ENCODE peak calls at places on chromosome 19, in eight cellular contexts. One of them, this sample, is unnamed.

GRCh38 chr19:13071444-13072205 is 31.0 kb downstream of the LYL1 start:
- DNase-seq in activated naive CD4-positive, alpha-beta T cell treated with Interleukin-2 at 50 U/mL for 16 hours: no peak
- DNase-seq in GM04503: no peak
- DNase-seq in AG10803: no peak
- DNase-seq in stimulated activated CD4-positive, alpha-beta T cell treated with anti-CD3 and anti-CD28 coated beads, Interleukin-4, amount 100 ng/mL, for 1 hour: no peak
- DNase-seq in progenitor cell of endocrine pancreas: no peak
- DNase-seq in cardiac muscle cell: no peak
- DNase-seq in NCI-H460: no peak
- DNase-seq in this sample: no peak

GRCh38 chr19:18225355-18225701 is 910 bp downstream of the PDE4C start:
- DNase-seq in activated naive CD4-positive, alpha-beta T cell treated with Interleukin-2 at 50 U/mL for 16 hours: no peak
- DNase-seq in GM04503: no peak
- DNase-seq in AG10803: no peak
- DNase-seq in stimulated activated CD4-positive, alpha-beta T cell treated with anti-CD3 and anti-CD28 coated beads, Interleukin-4, amount 100 ng/mL, for 1 hour: no peak
- DNase-seq in progenitor cell of endocrine pancreas: no peak
- DNase-seq in cardiac muscle cell: no peak
- DNase-seq in NCI-H460: no peak
- DNase-seq in this sample: no peak

GRCh38 chr19:46009530-46010510 is 13.0 kb downstream of the PGLYRP1 start:
- DNase-seq in activated naive CD4-positive, alpha-beta T cell treated with Interleukin-2 at 50 U/mL for 16 hours: peak
- DNase-seq in GM04503: no peak
- DNase-seq in AG10803: peak
- DNase-seq in stimulated activated CD4-positive, alpha-beta T cell treated with anti-CD3 and anti-CD28 coated beads, Interleukin-4, amount 100 ng/mL, for 1 hour: peak
- DNase-seq in progenitor cell of endocrine pancreas: peak
- DNase-seq in cardiac muscle cell: peak
- DNase-seq in NCI-H460: peak
- DNase-seq in this sample: peak

GRCh38 chr19:41945135-41945766 is 13.9 kb downstream of the RABAC1 start:
- DNase-seq in activated naive CD4-positive, alpha-beta T cell treated with Interleukin-2 at 50 U/mL for 16 hours: peak
- DNase-seq in GM04503: no peak
- DNase-seq in AG10803: no peak
- DNase-seq in stimulated activated CD4-positive, alpha-beta T cell treated with anti-CD3 and anti-CD28 coated beads, Interleukin-4, amount 100 ng/mL, for 1 hour: peak
- DNase-seq in progenitor cell of endocrine pancreas: no peak
- DNase-seq in cardiac muscle cell: no peak
- DNase-seq in NCI-H460: no peak
- DNase-seq in this sample: peak

GRCh38 chr19:1251503-1252220 is 3.3 kb downstream of the MIDN start:
- DNase-seq in activated naive CD4-positive, alpha-beta T cell treated with Interleukin-2 at 50 U/mL for 16 hours: peak
- DNase-seq in GM04503: no peak
- DNase-seq in AG10803: no peak
- DNase-seq in stimulated activated CD4-positive, alpha-beta T cell treated with anti-CD3 and anti-CD28 coated beads, Interleukin-4, amount 100 ng/mL, for 1 hour: no peak
- DNase-seq in progenitor cell of endocrine pancreas: no peak
- DNase-seq in cardiac muscle cell: no peak
- DNase-seq in NCI-H460: no peak
- DNase-seq in this sample: peak

GRCh38 chr19:35495107-35496064 is 5.1 kb upstream of the KRTDAP start:
- DNase-seq in activated naive CD4-positive, alpha-beta T cell treated with Interleukin-2 at 50 U/mL for 16 hours: peak
- DNase-seq in GM04503: no peak
- DNase-seq in AG10803: peak
- DNase-seq in stimulated activated CD4-positive, alpha-beta T cell treated with anti-CD3 and anti-CD28 coated beads, Interleukin-4, amount 100 ng/mL, for 1 hour: peak
- DNase-seq in progenitor cell of endocrine pancreas: peak
- DNase-seq in cardiac muscle cell: peak
- DNase-seq in NCI-H460: peak
- DNase-seq in this sample: peak

GRCh38 chr19:3723883-3724282 is 15.7 kb downstream of the TJP3 start:
- DNase-seq in activated naive CD4-positive, alpha-beta T cell treated with Interleukin-2 at 50 U/mL for 16 hours: no peak
- DNase-seq in GM04503: no peak
- DNase-seq in AG10803: no peak
- DNase-seq in stimulated activated CD4-positive, alpha-beta T cell treated with anti-CD3 and anti-CD28 coated beads, Interleukin-4, amount 100 ng/mL, for 1 hour: no peak
- DNase-seq in progenitor cell of endocrine pancreas: no peak
- DNase-seq in cardiac muscle cell: no peak
- DNase-seq in NCI-H460: no peak
- DNase-seq in this sample: no peak

GRCh38 chr19:56316728-56317127 is 2.1 kb upstream of the ZSCAN5A start:
- DNase-seq in activated naive CD4-positive, alpha-beta T cell treated with Interleukin-2 at 50 U/mL for 16 hours: no peak
- DNase-seq in GM04503: no peak
- DNase-seq in AG10803: no peak
- DNase-seq in stimulated activated CD4-positive, alpha-beta T cell treated with anti-CD3 and anti-CD28 coated beads, Interleukin-4, amount 100 ng/mL, for 1 hour: no peak
- DNase-seq in progenitor cell of endocrine pancreas: no peak
- DNase-seq in cardiac muscle cell: no peak
- DNase-seq in NCI-H460: no peak
- DNase-seq in this sample: no peak

GRCh38 chr19:55433292-55433691 is 9.8 kb downstream of the SHISA7 start:
- DNase-seq in activated naive CD4-positive, alpha-beta T cell treated with Interleukin-2 at 50 U/mL for 16 hours: no peak
- DNase-seq in GM04503: no peak
- DNase-seq in AG10803: no peak
- DNase-seq in stimulated activated CD4-positive, alpha-beta T cell treated with anti-CD3 and anti-CD28 coated beads, Interleukin-4, amount 100 ng/mL, for 1 hour: no peak
- DNase-seq in progenitor cell of endocrine pancreas: no peak
- DNase-seq in cardiac muscle cell: no peak
- DNase-seq in NCI-H460: no peak
- DNase-seq in this sample: no peak

GRCh38 chr19:45138303-45138751 is 22.5 kb downstream of the NKPD1 start:
- DNase-seq in activated naive CD4-positive, alpha-beta T cell treated with Interleukin-2 at 50 U/mL for 16 hours: no peak
- DNase-seq in GM04503: no peak
- DNase-seq in AG10803: no peak
- DNase-seq in stimulated activated CD4-positive, alpha-beta T cell treated with anti-CD3 and anti-CD28 coated beads, Interleukin-4, amount 100 ng/mL, for 1 hour: no peak
- DNase-seq in progenitor cell of endocrine pancreas: no peak
- DNase-seq in cardiac muscle cell: no peak
- DNase-seq in NCI-H460: no peak
- DNase-seq in this sample: no peak

GRCh38 chr19:6196361-6196760 is 60.9 kb downstream of the ACSBG2 start:
- DNase-seq in activated naive CD4-positive, alpha-beta T cell treated with Interleukin-2 at 50 U/mL for 16 hours: no peak
- DNase-seq in GM04503: no peak
- DNase-seq in AG10803: no peak
- DNase-seq in stimulated activated CD4-positive, alpha-beta T cell treated with anti-CD3 and anti-CD28 coated beads, Interleukin-4, amount 100 ng/mL, for 1 hour: no peak
- DNase-seq in progenitor cell of endocrine pancreas: no peak
- DNase-seq in cardiac muscle cell: no peak
- DNase-seq in NCI-H460: no peak
- DNase-seq in this sample: no peak

GRCh38 chr19:45815501-45816216 is 551 bp upstream of the RSPH6A start:
- DNase-seq in activated naive CD4-positive, alpha-beta T cell treated with Interleukin-2 at 50 U/mL for 16 hours: no peak
- DNase-seq in GM04503: no peak
- DNase-seq in AG10803: no peak
- DNase-seq in stimulated activated CD4-positive, alpha-beta T cell treated with anti-CD3 and anti-CD28 coated beads, Interleukin-4, amount 100 ng/mL, for 1 hour: no peak
- DNase-seq in progenitor cell of endocrine pancreas: peak
- DNase-seq in cardiac muscle cell: peak
- DNase-seq in NCI-H460: no peak
- DNase-seq in this sample: no peak

This sample was measured in T-helper 2 cell treated with Interferon-gamma antibody and Interleukin-4, amounts not matched to agents 5 μg/mL and 100 μg/mL, for 36 hours.